ENCODE peak calls at places on chromosomes 3 and 15, in seven cellular contexts. S is GM23338; R is naive thymus-derived CD4-positive, alpha-beta T cell; T is HFF-Myc; K is mesendoderm; A is retinal pigment epithelial cell; G is adipocyte. B is an unnamed sample.

GRCh38 chr3:33879540-33879939 is 81.1 kb downstream of the PDCD6IP start:
- DNase-seq in S (peak), R (no peak), T (no peak), K (no peak), A (no peak), G (no peak), B (no peak)

GRCh38 chr15:89904519-89904918 is 8.2 kb downstream of the ARPIN start:
- DNase-seq in S (no peak), R (no peak), T (no peak), K (no peak), A (no peak), G (no peak), B (no peak)

GRCh38 chr15:45129651-45130129 is at the start of the genes DUOX1 and DUOXA1:
- DNase-seq in S (peak), R (no peak), T (no peak), K (peak), A (no peak), G (no peak), B (no peak)

GRCh38 chr3:184571750-184572377 is 10.3 kb downstream of the EPHB3 start:
- DNase-seq in S (no peak), R (no peak), T (no peak), K (no peak), A (no peak), G (no peak), B (no peak)

GRCh38 chr15:80351211-80351610 is 53.0 kb upstream of the ARNT2 start:
- DNase-seq in S (no peak), R (no peak), T (no peak), K (no peak), A (no peak), G (no peak), B (no peak)

GRCh38 chr3:179082416-179082815 is 10.8 kb upstream of the ZMAT3 start:
- DNase-seq in S (no peak), R (no peak), T (no peak), K (peak), A (no peak), G (no peak), B (no peak)

GRCh38 chr3:94162700-94163099 is 99.8 kb downstream of the NSUN3 start:
- DNase-seq in S (peak), R (no peak), T (peak), K (peak), A (peak), G (no peak), B (no peak)

GRCh38 chr3:48716508-48716981 is 476 bp downstream of the IP6K2 start:
- DNase-seq in S (peak), R (peak), T (no peak), K (peak), A (no peak), G (peak), B (no peak)

GRCh38 chr3:43316783-43317460 is 30.6 kb downstream of the SNRK start:
- DNase-seq in S (peak), R (no peak), T (no peak), K (peak), A (no peak), G (no peak), B (no peak)

GRCh38 chr3:184786271-184787010 is 25.5 kb upstream of the VPS8 start:
- DNase-seq in S (no peak), R (no peak), T (peak), K (no peak), A (no peak), G (peak), B (no peak)

GRCh38 chr15:52529289-52529929 is 729 bp upstream of the MYO5A start:
- DNase-seq in S (peak), R (no peak), T (no peak), K (peak), A (no peak), G (no peak), B (no peak)

GRCh38 chr3:82505079-82505756 is 743.8 kb upstream of the GBE1 start:
- DNase-seq in S (no peak), R (no peak), T (no peak), K (no peak), A (no peak), G (no peak), B (no peak)

GRCh38 chr3:40845916-40846315 is 321.2 kb downstream of the ZNF621 start:
- DNase-seq in S (no peak), R (no peak), T (no peak), K (no peak), A (no peak), G (no peak), B (peak)

GRCh38 chr15:60918234-60918964 is 310.7 kb downstream of the RORA start:
- DNase-seq in S (no peak), R (no peak), T (no peak), K (no peak), A (no peak), G (no peak), B (no peak)

GRCh38 chr3:94167796-94168195 is 104.9 kb downstream of the NSUN3 start:
- DNase-seq in S (no peak), R (no peak), T (no peak), K (no peak), A (peak), G (no peak), B (no peak)

GRCh38 chr3:133899309-133899708 is 3.6 kb upstream of the RAB6B start:
- DNase-seq in S (no peak), R (no peak), T (no peak), K (no peak), A (no peak), G (no peak), B (peak)

GRCh38 chr15:34812369-34812768 is 17.0 kb upstream of the ACTC1 start:
- DNase-seq in S (no peak), R (no peak), T (no peak), K (no peak), A (no peak), G (peak), B (no peak)

GRCh38 chr3:159200176-159200575 is 398.3 kb downstream of the MFSD1 start:
- DNase-seq in S (no peak), R (no peak), T (no peak), K (peak), A (peak), G (peak), B (no peak)

GRCh38 chr3:12964713-12965612 is 108.3 kb downstream of the IQSEC1 start:
- DNase-seq in S (peak), R (no peak), T (no peak), K (no peak), A (no peak), G (no peak), B (no peak)

GRCh38 chr3:114453296-114453888 is 159.6 kb downstream of the TIGIT start:
- DNase-seq in S (no peak), R (no peak), T (no peak), K (no peak), A (no peak), G (no peak), B (no peak)

GRCh38 chr3:46705751-46706572 is 4.8 kb downstream of the TMIE start:
- DNase-seq in S (no peak), R (no peak), T (peak), K (peak), A (no peak), G (peak), B (no peak)

GRCh38 chr3:65883614-65884013 is 155.1 kb downstream of the MAGI1 start:
- DNase-seq in S (no peak), R (no peak), T (no peak), K (no peak), A (no peak), G (peak), B (no peak)

GRCh38 chr3:122555275-122556071 is 8.6 kb downstream of the PARP9 start:
- DNase-seq in S (no peak), R (no peak), T (no peak), K (peak), A (no peak), G (no peak), B (no peak)

GRCh38 chr3:24588568-24588967 is 93.9 kb upstream of the THRB start:
- DNase-seq in S (no peak), R (no peak), T (no peak), K (no peak), A (no peak), G (no peak), B (no peak)

GRCh38 chr3:31174055-31174454 is 279.6 kb upstream of the GADL1 start:
- DNase-seq in S (no peak), R (no peak), T (no peak), K (no peak), A (no peak), G (no peak), B (no peak)

GRCh38 chr3:31392568-31392967 is 140.2 kb upstream of the STT3B start:
- DNase-seq in S (no peak), R (peak), T (no peak), K (no peak), A (no peak), G (no peak), B (no peak)

GRCh38 chr15:32682569-32682968 is 35.2 kb upstream of the GREM1 start:
- DNase-seq in S (no peak), R (no peak), T (no peak), K (no peak), A (peak), G (peak), B (no peak)

GRCh38 chr3:32725721-32726120 is 40.7 kb downstream of the CNOT10 start:
- DNase-seq in S (no peak), R (no peak), T (no peak), K (no peak), A (no peak), G (peak), B (no peak)

GRCh38 chr3:45026038-45026437 is at the start of gene CLEC3B:
- DNase-seq in S (no peak), R (no peak), T (no peak), K (no peak), A (no peak), G (peak), B (no peak)

GRCh38 chr15:51089041-51089440 is 5.7 kb downstream of the TNFAIP8L3 start:
- DNase-seq in S (no peak), R (no peak), T (no peak), K (no peak), A (no peak), G (no peak), B (no peak)

GRCh38 chr15:77030042-77030927 is 35.4 kb downstream of the PSTPIP1 start:
- DNase-seq in S (peak), R (no peak), T (no peak), K (no peak), A (no peak), G (no peak), B (no peak)

DNA sequence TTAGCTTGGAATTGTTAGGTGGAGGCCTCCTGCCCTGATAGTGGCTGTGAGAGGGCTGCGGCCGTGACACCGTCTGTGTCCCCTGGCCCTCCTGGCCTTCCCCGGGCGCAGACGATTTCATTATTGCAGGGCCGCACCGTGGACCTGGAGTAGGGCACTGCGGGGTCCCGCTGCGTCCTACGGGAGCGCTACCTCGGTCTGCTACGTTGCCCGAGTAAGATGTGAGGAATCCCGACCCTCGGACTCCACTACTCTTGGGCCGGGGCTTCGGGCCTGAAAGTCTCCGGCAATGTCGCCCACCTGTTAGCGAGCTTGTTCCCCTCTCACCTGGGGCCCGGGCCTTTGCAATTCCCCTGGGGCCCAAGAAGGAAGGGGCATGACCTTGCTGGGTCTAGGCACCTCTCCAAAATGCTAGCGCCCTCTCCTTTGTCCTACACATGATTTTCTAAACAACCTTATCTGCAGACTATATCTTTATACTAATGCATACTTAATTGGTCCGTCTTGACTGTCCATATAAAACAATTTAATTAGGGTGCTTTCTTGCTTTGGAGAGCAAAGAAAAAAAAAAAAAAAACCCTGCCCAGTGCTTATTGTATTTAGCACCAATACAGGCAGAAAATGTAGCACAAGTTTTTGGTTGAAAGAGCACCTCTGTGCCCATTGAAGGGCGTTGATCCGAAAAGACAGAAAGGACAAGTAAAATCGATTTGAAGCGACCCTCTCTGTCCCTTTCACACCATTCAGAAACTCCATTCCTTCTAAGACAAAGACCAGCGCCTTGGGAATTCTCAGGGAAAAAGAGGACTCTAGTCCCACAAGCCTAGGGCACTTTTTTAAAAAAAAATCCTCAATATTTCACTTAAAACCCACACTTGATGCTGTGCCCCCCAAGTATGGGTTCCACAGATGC is 7.0 kb upstream of the NR2F2 start:
- DNase-seq in S (peak), R (no peak), T (no peak), K (no peak), A (no peak), G (no peak), B (no peak)
- H3K4me3 ChIP-seq in S (peak), R (no peak), T (peak), K (no peak), A (no peak), G (peak), B (peak)

DNA sequence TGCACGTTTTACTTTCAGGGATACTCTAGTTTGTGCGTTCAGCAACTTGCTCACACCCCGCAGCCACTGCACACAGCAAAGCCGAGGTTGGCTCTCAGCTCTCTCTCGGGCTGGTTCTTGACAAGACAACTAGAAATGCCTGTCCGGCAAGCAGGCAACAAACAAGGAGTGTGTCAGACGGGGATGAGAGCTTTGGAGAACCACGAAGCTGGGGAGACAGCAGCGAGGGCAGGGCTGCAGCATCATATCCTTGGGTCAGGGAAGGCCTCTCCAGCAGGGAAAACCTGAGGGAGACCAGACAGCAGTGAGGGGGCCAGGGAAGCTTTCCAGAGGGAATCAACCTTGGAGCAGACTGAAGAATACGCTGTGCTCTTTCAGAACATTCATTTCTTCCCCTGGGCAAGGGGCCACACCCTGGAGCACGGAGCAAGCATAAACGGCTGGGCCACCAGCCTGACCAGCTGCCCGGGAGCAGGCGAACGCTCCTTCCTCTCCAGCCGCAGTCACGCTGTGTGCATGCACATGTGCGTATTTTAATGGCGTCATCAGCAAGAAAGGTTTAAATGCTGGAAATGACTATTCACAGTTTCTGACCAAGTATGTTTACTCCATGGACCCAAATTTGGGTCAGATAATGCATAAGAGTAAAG is 58.7 kb downstream of the CHSY1 start:
- DNase-seq in S (no peak), R (no peak), T (no peak), K (no peak), A (no peak), G (no peak), B (no peak)
- H3K4me3 ChIP-seq in S (no peak), R (no peak), T (no peak), K (no peak), A (no peak), G (peak), B (peak)

DNA sequence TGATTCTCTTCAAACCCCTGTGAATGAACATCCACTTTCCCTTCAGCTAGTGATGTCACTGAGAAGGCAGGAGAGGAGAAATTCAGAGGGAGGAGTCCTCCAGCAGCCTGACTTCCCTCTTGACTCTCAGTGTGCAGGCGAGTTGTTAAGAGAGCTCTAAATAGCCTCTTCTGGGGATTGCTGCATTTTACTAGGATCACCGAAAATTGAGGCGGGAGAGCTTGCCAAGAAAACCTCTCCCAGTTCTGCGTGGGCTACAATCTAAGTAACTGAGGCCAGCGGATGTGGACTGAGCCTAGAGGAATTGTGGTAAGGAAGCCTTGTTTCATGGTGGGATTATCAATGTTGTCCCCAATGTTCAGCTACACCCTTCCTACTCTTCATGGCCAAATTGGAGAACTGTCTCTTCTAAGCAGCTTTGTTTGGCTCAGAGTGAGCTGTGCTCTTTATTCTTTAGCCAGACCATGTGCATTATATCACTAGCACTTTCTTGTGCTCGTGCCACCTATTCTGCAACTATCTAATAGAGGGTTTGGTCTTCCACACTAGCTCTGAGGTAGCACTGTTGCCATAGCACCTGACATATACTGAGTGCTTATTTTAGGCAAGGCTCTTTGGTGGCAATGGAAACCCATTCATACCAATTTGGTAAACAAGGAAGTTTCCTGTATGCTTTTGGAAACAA is 394.1 kb upstream of the C2CD4B start:
- DNase-seq in S (no peak), R (no peak), T (no peak), K (peak), A (no peak), G (peak), B (no peak)
- H3K4me3 ChIP-seq in S (no peak), R (no peak), T (no peak), K (no peak), A (no peak), G (peak), B (no peak)

GRCh38 chr15:40242216-40242599 is 3.3 kb downstream of the PAK6 start:
- DNase-seq in S (no peak), R (no peak), T (no peak), K (no peak), A (no peak), G (no peak), B (no peak)

GRCh38 chr15:40241305-40242215 is 2.7 kb downstream of the PAK6 start:
- DNase-seq in S (no peak), R (no peak), T (no peak), K (no peak), A (no peak), G (no peak), B (no peak)

GRCh38 chr15:40238927-40239591 is at the start of gene PAK6:
- DNase-seq in S (peak), R (no peak), T (no peak), K (peak), A (no peak), G (peak), B (no peak)

GRCh38 chr15:40239671-40240618 is 1.1 kb downstream of the PAK6 start:
- DNase-seq in S (peak), R (no peak), T (no peak), K (no peak), A (no peak), G (no peak), B (no peak)

DNA sequence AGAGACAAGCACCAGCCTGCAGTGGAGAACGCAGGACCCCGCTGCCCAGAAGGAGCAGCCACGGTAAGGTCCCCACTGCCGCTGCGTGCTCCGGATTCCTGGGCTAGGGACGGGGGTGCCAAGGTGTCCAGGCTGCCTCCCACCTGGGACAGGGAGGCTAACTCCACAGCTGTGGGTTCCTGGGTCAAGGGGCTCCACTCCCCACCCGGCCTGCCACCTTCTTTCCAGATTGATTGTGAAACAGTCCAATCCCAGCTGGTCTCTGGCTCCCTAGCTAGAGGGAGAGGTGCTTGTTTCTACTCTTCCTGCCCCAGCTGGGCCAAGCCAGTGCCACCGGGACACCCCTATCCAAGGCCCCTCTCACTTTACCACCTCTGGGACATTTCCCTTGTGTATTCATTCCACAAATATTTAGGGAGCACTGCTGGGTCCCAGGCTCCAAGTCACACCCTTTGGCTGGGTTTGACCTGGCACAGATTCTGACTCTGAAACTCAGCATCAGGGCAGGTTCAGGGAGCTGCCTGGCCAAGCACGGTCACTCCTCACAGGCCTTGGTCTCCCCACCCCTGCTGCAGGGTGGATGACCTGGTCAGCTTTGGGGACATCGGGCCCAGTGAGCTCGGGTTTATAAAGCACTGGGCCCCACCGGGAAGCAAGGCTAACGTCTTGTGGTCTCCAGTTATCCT is 1.9 kb downstream of the PAK6 start:
- DNase-seq in S (no peak), R (no peak), T (no peak), K (no peak), A (no peak), G (no peak), B (no peak)
- H3K4me3 ChIP-seq in S (no peak), R (no peak), T (no peak), K (no peak), A (no peak), G (no peak), B (no peak)

GRCh38 chr3:113226491-113226890 is 15.1 kb downstream of the BOC start:
- DNase-seq in S (no peak), R (no peak), T (no peak), K (no peak), A (no peak), G (no peak), B (no peak)

GRCh38 chr3:113221703-113222257 is 10.4 kb downstream of the BOC start:
- DNase-seq in S (no peak), R (no peak), T (no peak), K (no peak), A (no peak), G (no peak), B (peak)

GRCh38 chr3:113222412-113223086 is 11.2 kb downstream of the BOC start:
- DNase-seq in S (no peak), R (no peak), T (no peak), K (no peak), A (no peak), G (no peak), B (peak)

GRCh38 chr3:113225286-113225685 is 13.9 kb downstream of the BOC start:
- DNase-seq in S (no peak), R (no peak), T (no peak), K (no peak), A (no peak), G (no peak), B (peak)

DNA sequence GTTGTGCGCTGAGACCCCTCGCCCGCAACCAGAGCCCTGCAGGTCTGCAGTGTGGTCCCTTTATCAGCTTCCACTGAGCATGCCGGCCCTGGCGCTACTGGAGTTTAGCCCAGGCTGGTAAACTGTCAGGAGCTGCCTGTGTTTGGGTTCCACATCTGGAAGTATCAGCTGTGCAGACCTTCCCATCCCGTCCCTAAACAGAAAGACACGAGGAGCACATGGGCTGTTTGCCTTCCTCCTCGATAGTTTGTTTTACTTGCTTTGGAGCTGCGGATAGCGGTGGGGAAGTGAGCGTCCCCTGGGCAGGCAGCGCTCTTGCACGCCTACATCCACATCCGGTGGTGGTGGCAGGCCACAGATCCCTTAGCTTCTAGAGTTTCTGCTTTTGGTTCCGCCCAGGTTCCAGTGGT is 12.5 kb downstream of the BOC start:
- DNase-seq in S (no peak), R (no peak), T (no peak), K (no peak), A (no peak), G (no peak), B (peak)
- H3K4me3 ChIP-seq in S (no peak), R (no peak), T (no peak), K (no peak), A (no peak), G (no peak), B (no peak)